ENCODE peak calls at places on chromosomes 13 and 19, in seven cellular contexts. N is BE2C, K is activated B cell treated with CpG ODN at 0.5 μM for 24 hours, F is HCT116, O is thoracic aorta, X is AG04450, U is OCI-LY7. H is an unnamed sample.

GRCh38 chr13:97307544-97307881 is 85.4 kb downstream of the MBNL2 start:
- DNase-seq in N (no peak), K (no peak), F (no peak), O (no peak), X (no peak), U (no peak), H (no peak)

GRCh38 chr13:21579754-21580316 is 24.1 kb downstream of the MICU2 start:
- DNase-seq in N (no peak), K (no peak), F (no peak), O (no peak), X (no peak), U (peak), H (no peak)

GRCh38 chr13:114144606-114145244 is 12.3 kb upstream of the RASA3 start:
- DNase-seq in N (no peak), K (no peak), F (no peak), O (no peak), X (no peak), U (no peak), H (no peak)

GRCh38 chr19:48928164-48929005 is 5.1 kb upstream of the DHDH start:
- DNase-seq in N (no peak), K (no peak), F (no peak), O (no peak), X (no peak), U (no peak), H (no peak)

GRCh38 chr19:2540251-2540645 is 64.3 kb downstream of the GADD45B start:
- DNase-seq in N (no peak), K (no peak), F (no peak), O (no peak), X (no peak), U (no peak), H (no peak)

GRCh38 chr19:55460670-55461258 is 678 bp downstream of the ISOC2 start:
- DNase-seq in N (peak), K (no peak), F (no peak), O (peak), X (peak), U (peak), H (peak)

GRCh38 chr19:50416034-50416814 is 2.5 kb upstream of the SPIB start:
- DNase-seq in N (no peak), K (peak), F (no peak), O (no peak), X (no peak), U (peak), H (no peak)

GRCh38 chr13:77306458-77306857 is 20.4 kb downstream of the MYCBP2 start:
- DNase-seq in N (no peak), K (no peak), F (no peak), O (no peak), X (no peak), U (no peak), H (no peak)

GRCh38 chr19:31717316-31717715 is 368.1 kb upstream of the TSHZ3 start:
- DNase-seq in N (no peak), K (no peak), F (no peak), O (no peak), X (no peak), U (no peak), H (no peak)

GRCh38 chr13:96020155-96020575 is 33.0 kb downstream of the UGGT2 start:
- DNase-seq in N (peak), K (no peak), F (peak), O (no peak), X (peak), U (peak), H (no peak)

GRCh38 chr19:29271341-29271740 is 58.4 kb upstream of the UQCRFS1 start:
- DNase-seq in N (no peak), K (no peak), F (no peak), O (no peak), X (no peak), U (no peak), H (no peak)

GRCh38 chr19:55688422-55689218 is 13.6 kb downstream of the EPN1 start:
- DNase-seq in N (peak), K (no peak), F (no peak), O (no peak), X (no peak), U (no peak), H (no peak)

GRCh38 chr19:3621689-3622088 is 4.9 kb downstream of the CACTIN start:
- DNase-seq in N (no peak), K (no peak), F (no peak), O (no peak), X (no peak), U (no peak), H (no peak)

GRCh38 chr13:97101912-97102311 is 107.6 kb upstream of the OXGR1 start:
- DNase-seq in N (no peak), K (no peak), F (no peak), O (no peak), X (no peak), U (no peak), H (no peak)

GRCh38 chr13:32247887-32248286 is 67.3 kb downstream of the ZAR1L start:
- DNase-seq in N (no peak), K (no peak), F (no peak), O (no peak), X (no peak), U (no peak), H (no peak)

GRCh38 chr13:40164137-40164536 is 502.3 kb downstream of the FOXO1 start:
- DNase-seq in N (no peak), K (no peak), F (no peak), O (no peak), X (no peak), U (no peak), H (no peak)

GRCh38 chr13:52931913-52932312 is 83.5 kb upstream of the PCDH8 start:
- DNase-seq in N (no peak), K (no peak), F (no peak), O (no peak), X (no peak), U (no peak), H (no peak)

GRCh38 chr19:53772943-53773342 is 51.2 kb downstream of the NLRP12 start:
- DNase-seq in N (peak), K (no peak), F (peak), O (peak), X (peak), U (peak), H (peak)

GRCh38 chr13:112783946-112784500 is 94.2 kb downstream of the ATP11A start:
- DNase-seq in N (no peak), K (no peak), F (no peak), O (no peak), X (no peak), U (no peak), H (no peak)

GRCh38 chr19:34480971-34481821 is at the start of gene WTIP:
- DNase-seq in N (no peak), K (no peak), F (peak), O (peak), X (peak), U (no peak), H (no peak)

GRCh38 chr13:109346060-109346459 is 440.3 kb downstream of the IRS2 start:
- DNase-seq in N (peak), K (no peak), F (no peak), O (no peak), X (no peak), U (no peak), H (no peak)

GRCh38 chr13:48493851-48494250 is 39.0 kb downstream of the RCBTB2 start:
- DNase-seq in N (no peak), K (no peak), F (no peak), O (no peak), X (no peak), U (no peak), H (no peak)

GRCh38 chr19:45179063-45179847 is 671 bp downstream of the BLOC1S3 start:
- DNase-seq in N (peak), K (no peak), F (no peak), O (no peak), X (no peak), U (no peak), H (no peak)

GRCh38 chr19:47863514-47863936 is 4.5 kb downstream of the TPRX2 start:
- DNase-seq in N (peak), K (peak), F (peak), O (peak), X (peak), U (peak), H (peak)

GRCh38 chr13:48216204-48216711 is 16.7 kb upstream of the ITM2B start:
- DNase-seq in N (no peak), K (no peak), F (no peak), O (no peak), X (no peak), U (no peak), H (no peak)

GRCh38 chr13:45826741-45827140 is 24.8 kb downstream of the SIAH3 start:
- DNase-seq in N (no peak), K (no peak), F (no peak), O (no peak), X (no peak), U (no peak), H (no peak)

GRCh38 chr13:23956106-23956505 is 58.8 kb upstream of the C1QTNF9B start:
- DNase-seq in N (no peak), K (no peak), F (peak), O (no peak), X (no peak), U (no peak), H (no peak)

GRCh38 chr19:18385675-18386542 is at the start of gene GDF15:
- DNase-seq in N (peak), K (peak), F (peak), O (no peak), X (peak), U (peak), H (no peak)

GRCh38 chr13:30373727-30374126 is 48.6 kb upstream of the UBE2L5 start:
- DNase-seq in N (no peak), K (no peak), F (no peak), O (no peak), X (no peak), U (peak), H (no peak)

GRCh38 chr13:109704771-109705628 is 81.4 kb downstream of the IRS2 start:
- DNase-seq in N (no peak), K (no peak), F (no peak), O (no peak), X (no peak), U (no peak), H (no peak)

GRCh38 chr13:75217949-75218348 is 264.0 kb downstream of the TBC1D4 start:
- DNase-seq in N (no peak), K (no peak), F (no peak), O (no peak), X (no peak), U (no peak), H (no peak)
- TF ChIP-seq CTCF in N (no peak), K (no peak), F (no peak), O (no peak), X (no peak), U (peak), H (no peak)

GRCh38 chr19:8129061-8129460 is 20.3 kb downstream of the FBN3 start:
- DNase-seq in N (no peak), K (no peak), F (no peak), O (no peak), X (no peak), U (no peak), H (no peak)
- TF ChIP-seq CTCF in N (no peak), K (no peak), F (no peak), O (no peak), X (no peak), U (no peak), H (no peak)

GRCh38 chr19:5170329-5170745 is 170.3 kb downstream of the PTPRS start:
- DNase-seq in N (peak), K (peak), F (no peak), O (no peak), X (no peak), U (peak), H (no peak)
- TF ChIP-seq CTCF in N (peak), K (no peak), F (peak), O (peak), X (peak), U (peak), H (no peak)

DNA sequence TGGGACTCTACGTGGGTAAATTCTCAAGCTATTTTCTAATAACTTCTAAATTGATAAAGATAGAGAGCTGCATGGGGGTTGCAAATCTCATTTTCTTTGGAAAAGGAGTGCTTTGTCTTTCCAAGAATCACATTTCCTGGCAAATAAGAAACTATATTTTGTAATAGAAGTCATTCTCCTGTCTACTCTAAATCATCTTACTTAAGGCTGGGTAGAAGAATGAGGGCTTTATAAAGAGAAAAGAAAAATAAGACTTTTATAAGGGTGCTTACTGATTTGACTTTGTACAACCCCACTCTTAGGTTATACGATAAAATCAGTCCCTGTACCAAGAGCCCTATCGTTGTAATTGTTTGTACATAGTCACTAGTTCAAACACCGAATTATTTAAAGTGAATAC is 14.9 kb downstream of the ITGBL1 start:
- DNase-seq in N (no peak), K (no peak), F (no peak), O (no peak), X (no peak), U (no peak), H (no peak)
- TF ChIP-seq CTCF in N (no peak), K (no peak), F (no peak), O (no peak), X (no peak), U (no peak), H (no peak)

H was measured in omental fat pad.